ENCODE peak calls at places on chromosome 14, in ten cellular contexts. D is breast epithelium; V is naive thymus-derived CD4-positive, alpha-beta T cell; B is heart right ventricle; Y is cardiac muscle cell; A is HCT116; H is uterus; M is neural progenitor cell; O is gastrocnemius medialis; Q is lower lobe of right lung. J is an unnamed sample.

GRCh38 chr14:70448633-70449032 is 3.3 kb upstream of the ADAM21 start:
- DNase-seq in D (no peak), V (no peak), B (no peak), Y (peak; percentile 40), A (no peak), H (no peak), M (no peak), O (no peak), Q (no peak), J (no peak)

GRCh38 chr14:26200675-26201074 is 397.2 kb downstream of the NOVA1 start:
- DNase-seq in D (no peak), V (no peak), B (no peak), Y (peak; percentile 13), A (no peak), H (no peak), M (no peak), O (no peak), Q (no peak), J (no peak)

GRCh38 chr14:51455041-51455835 is 196.5 kb upstream of the FRMD6 start:
- DNase-seq in D (no peak), V (no peak), B (no peak), Y (no peak), A (no peak), H (no peak), M (no peak), O (no peak), Q (no peak), J (no peak)

GRCh38 chr14:91302391-91302790 is 57.9 kb upstream of the GPR68 start:
- DNase-seq in D (no peak), V (no peak), B (no peak), Y (no peak), A (no peak), H (no peak), M (no peak), O (no peak), Q (peak; percentile 11), J (no peak)

GRCh38 chr14:57747036-57747435 is 118.9 kb downstream of the SLC35F4 start:
- DNase-seq in D (no peak), V (no peak), B (no peak), Y (peak; percentile 81), A (peak; percentile 35), H (no peak), M (no peak), O (no peak), Q (peak; percentile 50), J (no peak)

GRCh38 chr14:60650382-60650961 is 1.2 kb upstream of the SIX1 start:
- DNase-seq in D (no peak), V (no peak), B (no peak), Y (no peak), A (no peak), H (no peak), M (peak; percentile 40), O (peak; percentile 80), Q (no peak), J (no peak)

GRCh38 chr14:105261781-105262180 is 13.4 kb downstream of the BTBD6 start:
- DNase-seq in D (no peak), V (no peak), B (peak; percentile 59), Y (no peak), A (no peak), H (no peak), M (no peak), O (no peak), Q (no peak), J (no peak)

GRCh38 chr14:71248204-71248603 is 340.9 kb downstream of the PCNX1 start:
- DNase-seq in D (no peak), V (no peak), B (no peak), Y (peak; percentile 38), A (no peak), H (no peak), M (no peak), O (no peak), Q (no peak), J (no peak)

GRCh38 chr14:30230719-30231118 is 303.1 kb upstream of the PRKD1 start:
- DNase-seq in D (no peak), V (no peak), B (no peak), Y (no peak), A (no peak), H (no peak), M (no peak), O (no peak), Q (no peak), J (no peak)

DNA sequence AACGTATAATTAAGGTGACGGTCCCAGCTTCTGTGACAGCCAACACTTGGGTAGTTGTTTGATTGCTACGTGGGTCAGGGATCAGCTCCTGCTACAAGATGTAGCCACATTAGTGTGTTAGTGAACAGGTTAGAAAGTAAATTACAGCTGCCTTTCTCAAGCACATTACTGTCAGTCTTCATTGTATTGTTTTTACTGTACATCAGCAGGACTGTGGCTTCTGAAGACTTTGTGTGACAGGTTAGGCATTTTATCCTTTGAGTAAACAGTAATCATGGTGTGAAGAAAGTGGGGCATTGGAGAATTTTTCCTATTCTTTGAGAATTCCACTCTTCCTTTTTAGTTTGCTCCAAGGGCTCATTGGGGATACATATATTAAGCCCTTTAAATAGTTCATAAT is 230.5 kb downstream of the EGLN3 start:
- DNase-seq in D (no peak), V (no peak), B (no peak), Y (no peak), A (no peak), H (no peak), M (no peak), O (no peak), Q (no peak), J (no peak)
- H3K4me3 ChIP-seq in D (no peak overlapping the region), V (no peak overlapping the region), B (no peak overlapping the region), Y (no peak overlapping the region), A (no peak overlapping the region), H (no peak overlapping the region), M (no peak overlapping the region), O (no peak overlapping the region), Q (no peak overlapping the region), J (no peak overlapping the region)

DNA sequence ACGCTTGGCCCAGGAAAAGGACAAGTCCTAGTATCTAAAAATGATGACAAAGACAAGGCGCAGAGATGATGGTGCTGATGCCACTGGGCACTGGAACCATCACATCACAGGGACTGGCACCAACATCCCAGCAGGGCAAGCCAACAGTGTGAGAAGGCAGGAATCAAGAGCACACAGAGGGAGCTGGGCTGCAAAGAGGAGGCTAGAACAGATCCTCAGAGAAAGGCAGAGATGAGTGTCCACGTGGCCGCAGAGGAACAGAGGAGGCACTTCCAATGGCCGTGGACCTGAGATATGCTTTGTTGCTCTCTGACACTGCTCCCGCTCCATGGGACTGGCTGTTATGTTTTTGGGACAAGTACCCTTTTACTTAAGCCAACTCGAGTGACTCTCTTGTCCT is 17.9 kb downstream of the FOXN3 start:
- DNase-seq in D (no peak), V (no peak), B (no peak), Y (no peak), A (no peak), H (no peak), M (no peak), O (no peak), Q (no peak), J (no peak)
- H3K27ac ChIP-seq in D (no peak overlapping the region), V (no peak overlapping the region), B (peak overlapping the region; percentile 32), Y (peak overlapping the region; percentile 56), A (no peak overlapping the region), H (no peak overlapping the region), M (no peak overlapping the region), O (no peak overlapping the region), Q (no peak overlapping the region), J (no peak overlapping the region)

GRCh38 chr14:101730626-101731186 is 30.8 kb upstream of the PPP2R5C start:
- DNase-seq in D (no peak), V (peak; percentile 20), B (no peak), Y (no peak), A (no peak), H (no peak), M (no peak), O (no peak), Q (no peak), J (no peak)
- H3K4me3 ChIP-seq in D (no peak overlapping the region), V (peak overlapping the region; percentile 7), B (no peak overlapping the region), Y (no peak overlapping the region), A (peak overlapping the region; percentile 54), H (no peak overlapping the region), M (no peak overlapping the region), O (no peak overlapping the region), Q (no peak overlapping the region), J (no peak overlapping the region)

DNA sequence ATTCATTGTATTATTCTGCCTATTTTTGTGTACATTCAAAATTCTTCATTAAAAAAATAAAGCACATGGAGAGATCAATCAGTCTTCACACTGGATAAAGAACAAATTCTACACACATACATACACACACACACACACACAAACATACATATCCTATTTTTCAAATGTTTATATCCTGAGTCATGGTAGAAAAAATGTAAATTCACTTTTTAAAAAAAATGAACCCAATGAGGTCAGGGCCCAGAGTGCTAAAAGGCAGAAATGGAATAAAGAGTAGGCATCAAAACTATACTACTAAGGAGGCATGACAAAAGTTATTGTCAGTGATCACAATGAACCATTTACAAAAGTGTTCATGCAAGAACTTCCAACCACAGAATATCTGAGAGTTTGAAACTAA is 17.3 kb downstream of the GALC start:
- DNase-seq in D (no peak), V (no peak), B (no peak), Y (no peak), A (no peak), H (no peak), M (no peak), O (no peak), Q (no peak), J (no peak)
- H3K27ac ChIP-seq in D (no peak overlapping the region), V (no peak overlapping the region), B (no peak overlapping the region), Y (no peak overlapping the region), A (no peak overlapping the region), H (no peak overlapping the region), M (no peak overlapping the region), O (no peak overlapping the region), Q (no peak overlapping the region), J (no peak overlapping the region)

DNA sequence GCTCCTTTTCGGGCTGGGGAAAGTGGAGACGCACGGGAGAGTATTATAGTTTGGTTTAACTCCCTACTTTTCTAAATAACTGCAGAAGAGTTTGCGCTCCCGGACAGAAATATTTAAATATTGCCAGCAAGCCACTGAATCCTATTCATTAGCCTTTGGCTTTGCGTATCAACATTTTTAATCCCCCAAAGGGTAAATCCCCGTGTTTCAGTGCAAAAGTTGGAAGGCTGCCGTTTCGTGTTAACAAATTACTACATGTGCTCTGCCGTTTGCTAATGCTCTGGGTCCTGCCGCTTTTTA is 372 bp upstream of the DPF3 start:
- DNase-seq in D (no peak), V (no peak), B (no peak), Y (no peak), A (no peak), H (no peak), M (no peak), O (no peak), Q (no peak), J (no peak)
- H3K4me3 ChIP-seq in D (peak overlapping the region; percentile 63), V (peak overlapping the region; percentile 74), B (peak overlapping the region; percentile 88), Y (peak overlapping the region; percentile 89), A (peak overlapping the region; percentile 74), H (peak overlapping the region; percentile 54), M (peak overlapping the region; percentile 72), O (peak overlapping the region; percentile 89), Q (peak overlapping the region; percentile 83), J (peak overlapping the region; percentile 92)

GRCh38 chr14:66361013-66361412 is 125.2 kb upstream of the CCDC196 start:
- DNase-seq in D (no peak), V (no peak), B (no peak), Y (no peak), A (no peak), H (no peak), M (no peak), O (no peak), Q (no peak), J (no peak)
- H3K27ac ChIP-seq in D (no peak overlapping the region), V (no peak overlapping the region), B (no peak overlapping the region), Y (no peak overlapping the region), A (no peak overlapping the region), H (no peak overlapping the region), M (no peak overlapping the region), O (no peak overlapping the region), Q (no peak overlapping the region), J (no peak overlapping the region)

J was measured in ascending aorta.